ENCODE peak calls at places on chromosomes 2 and 18, in six cellular contexts. M is endothelial cell, Z is Panc1, U is kidney epithelial cell, I is WTC11, O is NB4. E is an unnamed sample.

GRCh38 chr2:224909885-224910517 is 132.3 kb downstream of the DOCK10 start:
- DNase-seq in M (no peak), Z (no peak), U (peak; percentile 87), I (no peak), O (peak; percentile 69), E (peak; percentile 90)

GRCh38 chr2:205193829-205194228 is 488.5 kb upstream of the NRP2 start:
- DNase-seq in M (no peak), Z (no peak), U (no peak), I (no peak), O (no peak), E (no peak)

GRCh38 chr2:17223171-17223570 is 295.1 kb downstream of the RAD51AP2 start:
- DNase-seq in M (no peak), Z (no peak), U (no peak), I (no peak), O (no peak), E (no peak)

GRCh38 chr2:210895132-210895531 is 338.7 kb downstream of the CPS1 start:
- DNase-seq in M (peak; percentile 7), Z (no peak), U (no peak), I (peak; percentile 58), O (no peak), E (no peak)

GRCh38 chr2:170812716-170813585 is 3.7 kb upstream of the GAD1 start:
- DNase-seq in M (peak; percentile 63), Z (no peak), U (peak; percentile 54), I (no peak), O (peak; percentile 90), E (no peak)

GRCh38 chr18:44598514-44598913 is 82.2 kb upstream of the SETBP1 start:
- DNase-seq in M (no peak), Z (no peak), U (no peak), I (peak; percentile 11), O (no peak), E (no peak)

GRCh38 chr2:63048367-63049171 is 2.1 kb upstream of the OTX1 start:
- DNase-seq in M (peak; percentile 32), Z (no peak), U (no peak), I (peak; percentile 77), O (no peak), E (no peak)

GRCh38 chr2:121650554-121650930 is 1.3 kb upstream of the CLASP1 start:
- DNase-seq in M (peak; percentile 21), Z (no peak), U (no peak), I (peak; percentile 20), O (peak; percentile 40), E (no peak)

GRCh38 chr2:189208254-189208653 is 28.7 kb upstream of the COL5A2 start:
- DNase-seq in M (no peak), Z (no peak), U (no peak), I (no peak), O (no peak), E (no peak)

GRCh38 chr2:216017365-216017764 is 4.0 kb upstream of the MREG start:
- DNase-seq in M (no peak), Z (no peak), U (no peak), I (no peak), O (peak; percentile 35), E (no peak)

GRCh38 chr2:32453242-32454062 is 96.6 kb downstream of the BIRC6 start:
- DNase-seq in M (no peak), Z (no peak), U (no peak), I (no peak), O (no peak), E (no peak)

GRCh38 chr18:39839782-39840181 is 2115.3 kb upstream of the PIK3C3 start:
- DNase-seq in M (no peak), Z (no peak), U (no peak), I (no peak), O (no peak), E (no peak)

GRCh38 chr2:215437614-215438013 is 1.7 kb upstream of the FN1 start:
- DNase-seq in M (no peak), Z (no peak), U (no peak), I (no peak), O (no peak), E (no peak)

GRCh38 chr2:72940786-72941185 is 23.5 kb downstream of the EMX1 start:
- DNase-seq in M (no peak), Z (no peak), U (no peak), I (peak; percentile 30), O (peak; percentile 84), E (no peak)

GRCh38 chr2:2613279-2614199 is 282.5 kb upstream of the MYT1L start:
- DNase-seq in M (peak; percentile 89), Z (peak; percentile 7), U (peak; percentile 88), I (peak; percentile 91), O (no peak), E (peak; percentile 52)

GRCh38 chr2:226581004-226581403 is 218.6 kb downstream of the IRS1 start:
- DNase-seq in M (no peak), Z (no peak), U (no peak), I (no peak), O (no peak), E (no peak)

GRCh38 chr18:60038731-60039130 is 138.9 kb downstream of the PMAIP1 start:
- DNase-seq in M (no peak), Z (no peak), U (no peak), I (no peak), O (no peak), E (no peak)

GRCh38 chr2:3639015-3639630 is 18.9 kb upstream of the ALLC start:
- DNase-seq in M (no peak), Z (no peak), U (no peak), I (no peak), O (no peak), E (no peak)

GRCh38 chr2:140274891-140275290 is 1494.7 kb upstream of the NXPH2 start:
- DNase-seq in M (no peak), Z (no peak), U (no peak), I (no peak), O (no peak), E (no peak)

GRCh38 chr2:64455031-64455332 is 1.0 kb downstream of the LGALSL start:
- DNase-seq in M (no peak), Z (no peak), U (no peak), I (no peak), O (no peak), E (no peak)

GRCh38 chr18:11368020-11368419 is 218.7 kb upstream of the PIEZO2 start:
- DNase-seq in M (no peak), Z (no peak), U (no peak), I (no peak), O (peak; percentile 15), E (no peak)

GRCh38 chr18:55314031-55314430 is 274.0 kb downstream of the TCF4 start:
- DNase-seq in M (no peak), Z (no peak), U (no peak), I (no peak), O (no peak), E (no peak)

GRCh38 chr2:9666306-9666705 is 35.5 kb upstream of the YWHAQ start:
- DNase-seq in M (no peak), Z (no peak), U (no peak), I (no peak), O (no peak), E (no peak)

GRCh38 chr2:236631361-236632291 is 62.0 kb downstream of the ACKR3 start:
- DNase-seq in M (no peak), Z (no peak), U (no peak), I (no peak), O (no peak), E (no peak)

GRCh38 chr2:135745545-135745944 is 3.9 kb downstream of the UBXN4 start:
- DNase-seq in M (no peak), Z (no peak), U (no peak), I (no peak), O (no peak), E (no peak)

GRCh38 chr2:112141623-112142001 is 3.4 kb downstream of the FBLN7 start:
- DNase-seq in M (no peak), Z (no peak), U (no peak), I (no peak), O (no peak), E (no peak)

GRCh38 chr2:195531754-195532153 is 125.3 kb upstream of the SLC39A10 start:
- DNase-seq in M (no peak), Z (no peak), U (peak; percentile 39), I (no peak), O (no peak), E (no peak)
- TF ChIP-seq CTCF in M (no peak), Z (no peak), U (no peak), I (no peak), O (no peak), E (no peak)

GRCh38 chr2:172109670-172110421 is 7.1 kb upstream of the DLX2 start:
- DNase-seq in M (no peak), Z (no peak), U (no peak), I (peak; percentile 36), O (no peak), E (no peak)

GRCh38 chr2:172116107-172116506 is 13.4 kb upstream of the DLX2 start:
- DNase-seq in M (no peak), Z (no peak), U (no peak), I (no peak), O (no peak), E (no peak)

GRCh38 chr2:172109256-172109655 is 6.6 kb upstream of the DLX2 start:
- DNase-seq in M (no peak), Z (no peak), U (no peak), I (no peak), O (no peak), E (no peak)

GRCh38 chr2:172114579-172114978 is 11.9 kb upstream of the DLX2 start:
- DNase-seq in M (no peak), Z (no peak), U (no peak), I (no peak), O (no peak), E (no peak)

DNA sequence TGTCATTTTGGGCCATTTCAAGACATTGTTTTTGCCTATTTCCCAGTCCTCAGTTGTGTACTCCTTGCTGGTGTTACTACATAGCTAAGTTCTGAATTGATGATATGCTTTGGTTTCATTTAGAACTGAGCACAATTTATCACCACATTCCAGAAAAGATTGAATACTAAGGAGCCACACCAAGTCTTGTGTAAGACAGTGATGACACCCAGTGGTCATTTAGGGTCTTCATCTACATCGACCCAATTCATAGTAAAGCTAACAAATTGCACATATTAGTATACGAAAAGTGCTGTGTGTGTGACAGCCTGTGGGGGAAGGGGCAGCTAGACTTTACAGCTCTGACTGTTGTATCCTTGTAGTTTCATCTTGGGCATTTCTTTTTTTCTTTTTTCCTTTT is 10.9 kb upstream of the DLX2 start:
- DNase-seq in M (no peak), Z (no peak), U (no peak), I (no peak), O (peak; percentile 73), E (no peak)
- TF ChIP-seq CTCF in M (no peak), Z (peak; percentile 51), U (peak; percentile 25), I (peak; percentile 27), O (peak; percentile 46), E (peak; percentile 46)

DNA sequence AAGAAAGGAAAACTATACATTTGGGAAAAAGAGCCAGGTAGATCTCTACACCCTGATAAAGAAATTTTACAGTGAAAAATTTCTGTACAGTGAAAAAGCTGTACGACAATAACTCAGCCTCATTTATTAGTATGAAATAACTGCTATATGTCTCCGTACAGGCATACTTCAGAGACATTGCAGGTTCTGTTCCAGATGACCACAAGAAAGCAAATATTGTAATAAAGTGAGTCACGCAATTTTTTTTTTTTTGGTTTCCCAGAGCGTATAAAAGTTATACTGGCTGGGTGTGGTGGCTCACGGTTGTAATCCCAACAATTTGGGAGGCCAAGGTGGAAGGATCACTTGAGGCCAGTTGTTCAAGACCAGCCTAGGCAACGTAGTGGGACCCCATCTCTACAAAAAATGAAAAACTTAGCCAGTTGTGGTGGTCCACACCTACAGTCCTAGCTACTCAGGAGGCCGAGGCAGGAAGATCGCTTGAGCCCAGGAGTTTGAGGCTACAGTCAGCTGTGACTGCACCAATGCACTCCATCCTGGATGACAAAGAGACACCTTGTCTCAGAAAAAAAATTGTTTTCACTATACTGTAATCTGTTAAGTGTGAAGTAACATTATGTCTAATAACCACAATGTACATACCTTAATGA is 28.2 kb upstream of the AMMECR1L start:
- DNase-seq in M (no peak), Z (peak; percentile 68), U (no peak), I (no peak), O (no peak), E (no peak)
- TF ChIP-seq CTCF in M (no peak), Z (no peak), U (no peak), I (no peak), O (no peak), E (no peak)

GRCh38 chr18:21450913-21451312 is 149.6 kb downstream of the ESCO1 start:
- DNase-seq in M (no peak), Z (no peak), U (no peak), I (no peak), O (peak; percentile 6), E (no peak)
- TF ChIP-seq CTCF in M (no peak), Z (no peak), U (no peak), I (no peak), O (no peak), E (no peak)

E was measured in epithelial cell of proximal tubule.